ENCODE peak calls at places on chromosomes 13 and 19, in five cellular contexts. D, E, N, M and B are unnamed samples.
A peak's percentile ranks its signal among the peaks of the same experiment; 100 is the strongest.

GRCh38 chr19:53958168-53958571 is 4.6 kb upstream of the CACNG8 start:
- DNase-seq in D (no peak), E (no peak), N (no peak), M (no peak), B (no peak)

GRCh38 chr19:56142087-56142787 is 1.1 kb downstream of the ZNF444 start:
- DNase-seq in D (no peak), E (no peak), N (no peak), M (peak; percentile 31), B (no peak)

GRCh38 chr19:33040994-33041827 is 23.5 kb downstream of the RHPN2 start:
- DNase-seq in D (no peak), E (no peak), N (no peak), M (peak; percentile 89), B (no peak)

GRCh38 chr13:27036236-27036981 is 135.2 kb downstream of the USP12 start:
- DNase-seq in D (no peak), E (no peak), N (no peak), M (no peak), B (no peak)

GRCh38 chr19:43690444-43690843 is 20.5 kb upstream of the PLAUR start:
- DNase-seq in D (no peak), E (no peak), N (no peak), M (no peak), B (no peak)

GRCh38 chr19:42942187-42942789 is 5.3 kb upstream of the PSG7 start:
- DNase-seq in D (no peak), E (no peak), N (no peak), M (peak; percentile 48), B (peak; percentile 7)

GRCh38 chr13:34345601-34345939 is 527.6 kb downstream of the RFC3 start:
- DNase-seq in D (no peak), E (no peak), N (no peak), M (no peak), B (no peak)

GRCh38 chr13:49046002-49046401 is 70.3 kb downstream of the FNDC3A start:
- DNase-seq in D (no peak), E (no peak), N (no peak), M (no peak), B (no peak)

GRCh38 chr19:45104658-45105384 is 11.8 kb downstream of the PPP1R37 start:
- DNase-seq in D (no peak), E (no peak), N (no peak), M (no peak), B (peak; percentile 27)

GRCh38 chr19:16801599-16801998 is 27.6 kb upstream of the SIN3B start:
- DNase-seq in D (no peak), E (no peak), N (no peak), M (peak; percentile 34), B (no peak)

GRCh38 chr13:110034031-110034430 is 247.6 kb upstream of the IRS2 start:
- DNase-seq in D (no peak), E (no peak), N (no peak), M (no peak), B (no peak)

GRCh38 chr13:76293346-76293745 is 592.9 kb downstream of the KCTD12 start:
- DNase-seq in D (no peak), E (no peak), N (no peak), M (peak; percentile 63), B (no peak)

GRCh38 chr19:48624791-48625723 is 5.8 kb downstream of the SPHK2 start:
- DNase-seq in D (no peak), E (no peak), N (no peak), M (no peak), B (no peak)

GRCh38 chr13:49646688-49647087 is 18.4 kb downstream of the ARL11 start:
- DNase-seq in D (no peak), E (no peak), N (no peak), M (no peak), B (no peak)